ENCODE peak calls at places on chromosomes 2 and 18, in nine cellular contexts. One of them, this sample, is unnamed.

GRCh38 chr2:37588316-37588777 is 83.1 kb downstream of the CDC42EP3 start:
- DNase-seq in ELR: peak
- DNase-seq in stromal cell of bone marrow: no peak
- DNase-seq in hepatic stellate cell: no peak
- DNase-seq in glutamatergic neuron: no peak
- DNase-seq in Ammon's horn: no peak
- DNase-seq in activated CD4-positive, alpha-beta T cell treated with anti-CD3 and anti-CD28 coated beads, Interleukin-2, amount 50 U/mL, for 1 hour: no peak
- DNase-seq in cardiac septum: no peak
- DNase-seq in MV-4-11: no peak
- DNase-seq in this sample: peak

GRCh38 chr2:234022424-234022823 is 28.1 kb upstream of the SPP2 start:
- DNase-seq in ELR: no peak
- DNase-seq in stromal cell of bone marrow: no peak
- DNase-seq in hepatic stellate cell: no peak
- DNase-seq in glutamatergic neuron: no peak
- DNase-seq in Ammon's horn: no peak
- DNase-seq in activated CD4-positive, alpha-beta T cell treated with anti-CD3 and anti-CD28 coated beads, Interleukin-2, amount 50 U/mL, for 1 hour: no peak
- DNase-seq in cardiac septum: no peak
- DNase-seq in MV-4-11: no peak
- DNase-seq in this sample: no peak

GRCh38 chr2:109124982-109125594 is 3.9 kb upstream of the SH3RF3 start:
- DNase-seq in ELR: no peak
- DNase-seq in stromal cell of bone marrow: no peak
- DNase-seq in hepatic stellate cell: no peak
- DNase-seq in glutamatergic neuron: no peak
- DNase-seq in Ammon's horn: no peak
- DNase-seq in activated CD4-positive, alpha-beta T cell treated with anti-CD3 and anti-CD28 coated beads, Interleukin-2, amount 50 U/mL, for 1 hour: no peak
- DNase-seq in cardiac septum: peak
- DNase-seq in MV-4-11: no peak
- DNase-seq in this sample: no peak

GRCh38 chr2:106189325-106189724 is 4.8 kb downstream of the UXS1 start:
- DNase-seq in ELR: no peak
- DNase-seq in stromal cell of bone marrow: no peak
- DNase-seq in hepatic stellate cell: no peak
- DNase-seq in glutamatergic neuron: no peak
- DNase-seq in Ammon's horn: peak
- DNase-seq in activated CD4-positive, alpha-beta T cell treated with anti-CD3 and anti-CD28 coated beads, Interleukin-2, amount 50 U/mL, for 1 hour: no peak
- DNase-seq in cardiac septum: no peak
- DNase-seq in MV-4-11: peak
- DNase-seq in this sample: no peak

GRCh38 chr2:47891369-47892337 is 14.6 kb downstream of the FBXO11 start:
- DNase-seq in ELR: peak
- DNase-seq in stromal cell of bone marrow: no peak
- DNase-seq in hepatic stellate cell: no peak
- DNase-seq in glutamatergic neuron: no peak
- DNase-seq in Ammon's horn: no peak
- DNase-seq in activated CD4-positive, alpha-beta T cell treated with anti-CD3 and anti-CD28 coated beads, Interleukin-2, amount 50 U/mL, for 1 hour: no peak
- DNase-seq in cardiac septum: no peak
- DNase-seq in MV-4-11: no peak
- DNase-seq in this sample: no peak

GRCh38 chr2:157229572-157229971 is 27.9 kb upstream of the GALNT5 start:
- DNase-seq in ELR: peak
- DNase-seq in stromal cell of bone marrow: peak
- DNase-seq in hepatic stellate cell: no peak
- DNase-seq in glutamatergic neuron: no peak
- DNase-seq in Ammon's horn: peak
- DNase-seq in activated CD4-positive, alpha-beta T cell treated with anti-CD3 and anti-CD28 coated beads, Interleukin-2, amount 50 U/mL, for 1 hour: no peak
- DNase-seq in cardiac septum: no peak
- DNase-seq in MV-4-11: no peak
- DNase-seq in this sample: no peak

GRCh38 chr2:96950391-96951124 is 35.8 kb downstream of the FAM178B start:
- DNase-seq in ELR: no peak
- DNase-seq in stromal cell of bone marrow: no peak
- DNase-seq in hepatic stellate cell: no peak
- DNase-seq in glutamatergic neuron: no peak
- DNase-seq in Ammon's horn: peak
- DNase-seq in activated CD4-positive, alpha-beta T cell treated with anti-CD3 and anti-CD28 coated beads, Interleukin-2, amount 50 U/mL, for 1 hour: no peak
- DNase-seq in cardiac septum: no peak
- DNase-seq in MV-4-11: no peak
- DNase-seq in this sample: no peak

GRCh38 chr2:99837103-99837591 is 305.2 kb downstream of the AFF3 start:
- DNase-seq in ELR: no peak
- DNase-seq in stromal cell of bone marrow: no peak
- DNase-seq in hepatic stellate cell: no peak
- DNase-seq in glutamatergic neuron: no peak
- DNase-seq in Ammon's horn: no peak
- DNase-seq in activated CD4-positive, alpha-beta T cell treated with anti-CD3 and anti-CD28 coated beads, Interleukin-2, amount 50 U/mL, for 1 hour: no peak
- DNase-seq in cardiac septum: no peak
- DNase-seq in MV-4-11: no peak
- DNase-seq in this sample: no peak

GRCh38 chr18:55651236-55651635 is 63.2 kb upstream of the TCF4 start:
- DNase-seq in ELR: no peak
- DNase-seq in stromal cell of bone marrow: no peak
- DNase-seq in hepatic stellate cell: no peak
- DNase-seq in glutamatergic neuron: no peak
- DNase-seq in Ammon's horn: no peak
- DNase-seq in activated CD4-positive, alpha-beta T cell treated with anti-CD3 and anti-CD28 coated beads, Interleukin-2, amount 50 U/mL, for 1 hour: no peak
- DNase-seq in cardiac septum: no peak
- DNase-seq in MV-4-11: no peak
- DNase-seq in this sample: no peak

GRCh38 chr2:158325031-158325781 is 131.3 kb downstream of the CCDC148 start:
- DNase-seq in ELR: peak
- DNase-seq in stromal cell of bone marrow: peak
- DNase-seq in hepatic stellate cell: peak
- DNase-seq in glutamatergic neuron: no peak
- DNase-seq in Ammon's horn: no peak
- DNase-seq in activated CD4-positive, alpha-beta T cell treated with anti-CD3 and anti-CD28 coated beads, Interleukin-2, amount 50 U/mL, for 1 hour: no peak
- DNase-seq in cardiac septum: no peak
- DNase-seq in MV-4-11: no peak
- DNase-seq in this sample: no peak

GRCh38 chr18:10776493-10776892 is 250.7 kb downstream of the NAPG start:
- DNase-seq in ELR: no peak
- DNase-seq in stromal cell of bone marrow: no peak
- DNase-seq in hepatic stellate cell: no peak
- DNase-seq in glutamatergic neuron: no peak
- DNase-seq in Ammon's horn: no peak
- DNase-seq in activated CD4-positive, alpha-beta T cell treated with anti-CD3 and anti-CD28 coated beads, Interleukin-2, amount 50 U/mL, for 1 hour: no peak
- DNase-seq in cardiac septum: no peak
- DNase-seq in MV-4-11: no peak
- DNase-seq in this sample: no peak

GRCh38 chr18:11179959-11180519 is 30.7 kb upstream of the PIEZO2 start:
- DNase-seq in ELR: no peak
- DNase-seq in stromal cell of bone marrow: no peak
- DNase-seq in hepatic stellate cell: no peak
- DNase-seq in glutamatergic neuron: no peak
- DNase-seq in Ammon's horn: no peak
- DNase-seq in activated CD4-positive, alpha-beta T cell treated with anti-CD3 and anti-CD28 coated beads, Interleukin-2, amount 50 U/mL, for 1 hour: no peak
- DNase-seq in cardiac septum: no peak
- DNase-seq in MV-4-11: peak
- DNase-seq in this sample: no peak

GRCh38 chr2:106566050-106566449 is 78.9 kb downstream of the CD8B2 start:
- DNase-seq in ELR: peak
- DNase-seq in stromal cell of bone marrow: peak
- DNase-seq in hepatic stellate cell: no peak
- DNase-seq in glutamatergic neuron: peak
- DNase-seq in Ammon's horn: no peak
- DNase-seq in activated CD4-positive, alpha-beta T cell treated with anti-CD3 and anti-CD28 coated beads, Interleukin-2, amount 50 U/mL, for 1 hour: no peak
- DNase-seq in cardiac septum: peak
- DNase-seq in MV-4-11: no peak
- DNase-seq in this sample: no peak

GRCh38 chr2:18301421-18302139 is 258.9 kb downstream of the RDH14 start:
- DNase-seq in ELR: no peak
- DNase-seq in stromal cell of bone marrow: no peak
- DNase-seq in hepatic stellate cell: no peak
- DNase-seq in glutamatergic neuron: no peak
- DNase-seq in Ammon's horn: no peak
- DNase-seq in activated CD4-positive, alpha-beta T cell treated with anti-CD3 and anti-CD28 coated beads, Interleukin-2, amount 50 U/mL, for 1 hour: no peak
- DNase-seq in cardiac septum: no peak
- DNase-seq in MV-4-11: no peak
- DNase-seq in this sample: no peak

GRCh38 chr2:51624995-51625394 is 593.1 kb upstream of the NRXN1 start:
- DNase-seq in ELR: peak
- DNase-seq in stromal cell of bone marrow: peak
- DNase-seq in hepatic stellate cell: no peak
- DNase-seq in glutamatergic neuron: no peak
- DNase-seq in Ammon's horn: no peak
- DNase-seq in activated CD4-positive, alpha-beta T cell treated with anti-CD3 and anti-CD28 coated beads, Interleukin-2, amount 50 U/mL, for 1 hour: no peak
- DNase-seq in cardiac septum: no peak
- DNase-seq in MV-4-11: no peak
- DNase-seq in this sample: no peak

GRCh38 chr2:9228088-9228751 is 21.6 kb downstream of the ASAP2 start:
- DNase-seq in ELR: peak
- DNase-seq in stromal cell of bone marrow: peak
- DNase-seq in hepatic stellate cell: peak
- DNase-seq in glutamatergic neuron: no peak
- DNase-seq in Ammon's horn: no peak
- DNase-seq in activated CD4-positive, alpha-beta T cell treated with anti-CD3 and anti-CD28 coated beads, Interleukin-2, amount 50 U/mL, for 1 hour: no peak
- DNase-seq in cardiac septum: no peak
- DNase-seq in MV-4-11: no peak
- DNase-seq in this sample: no peak

GRCh38 chr2:29802976-29803375 is 118.4 kb downstream of the ALK start:
- DNase-seq in ELR: no peak
- DNase-seq in stromal cell of bone marrow: peak
- DNase-seq in hepatic stellate cell: no peak
- DNase-seq in glutamatergic neuron: no peak
- DNase-seq in Ammon's horn: peak
- DNase-seq in activated CD4-positive, alpha-beta T cell treated with anti-CD3 and anti-CD28 coated beads, Interleukin-2, amount 50 U/mL, for 1 hour: no peak
- DNase-seq in cardiac septum: no peak
- DNase-seq in MV-4-11: no peak
- DNase-seq in this sample: no peak

GRCh38 chr2:661215-661635 is 16.0 kb downstream of the TMEM18 start:
- DNase-seq in ELR: no peak
- DNase-seq in stromal cell of bone marrow: no peak
- DNase-seq in hepatic stellate cell: no peak
- DNase-seq in glutamatergic neuron: no peak
- DNase-seq in Ammon's horn: no peak
- DNase-seq in activated CD4-positive, alpha-beta T cell treated with anti-CD3 and anti-CD28 coated beads, Interleukin-2, amount 50 U/mL, for 1 hour: no peak
- DNase-seq in cardiac septum: no peak
- DNase-seq in MV-4-11: no peak
- DNase-seq in this sample: no peak

GRCh38 chr2:200703132-200703925 is 108.4 kb upstream of the BZW1 start:
- DNase-seq in ELR: peak
- DNase-seq in stromal cell of bone marrow: peak
- DNase-seq in hepatic stellate cell: peak
- DNase-seq in glutamatergic neuron: no peak
- DNase-seq in Ammon's horn: peak
- DNase-seq in activated CD4-positive, alpha-beta T cell treated with anti-CD3 and anti-CD28 coated beads, Interleukin-2, amount 50 U/mL, for 1 hour: no peak
- DNase-seq in cardiac septum: no peak
- DNase-seq in MV-4-11: peak
- DNase-seq in this sample: peak

GRCh38 chr2:151052850-151053660 is 208.6 kb downstream of the RBM43 start:
- DNase-seq in ELR: peak
- DNase-seq in stromal cell of bone marrow: no peak
- DNase-seq in hepatic stellate cell: no peak
- DNase-seq in glutamatergic neuron: no peak
- DNase-seq in Ammon's horn: no peak
- DNase-seq in activated CD4-positive, alpha-beta T cell treated with anti-CD3 and anti-CD28 coated beads, Interleukin-2, amount 50 U/mL, for 1 hour: no peak
- DNase-seq in cardiac septum: no peak
- DNase-seq in MV-4-11: no peak
- DNase-seq in this sample: no peak

This sample was measured in LNCaP clone FGC.